ENCODE peak calls at places on chromosomes 11 and 22, in six cellular contexts. One of them, this sample, is unnamed.

GRCh38 chr22:40070701-40071100 is 75.9 kb downstream of the FAM83F start:
- DNase-seq in ovary: no peak
- DNase-seq in astrocyte of the cerebellum: peak; percentile 2
- DNase-seq in activated CD4-positive, alpha-beta T cell treated with anti-CD3 and anti-CD28 coated beads, Interleukin-2, amount 50 U/mL, for 48 hours: no peak
- DNase-seq in GDM1: no peak
- DNase-seq in left colon: no peak
- DNase-seq in this sample: no peak

GRCh38 chr11:8360086-8360828 is 96.6 kb upstream of the LMO1 start:
- DNase-seq in GDM1: no peak
- DNase-seq in ovary: no peak
- DNase-seq in left colon: no peak
- DNase-seq in astrocyte of the cerebellum: no peak
- DNase-seq in activated CD4-positive, alpha-beta T cell treated with anti-CD3 and anti-CD28 coated beads, Interleukin-2, amount 50 U/mL, for 48 hours: no peak
- DNase-seq in this sample: no peak

GRCh38 chr11:93842461-93842860 is 8.0 kb downstream of the VSTM5 start:
- DNase-seq in GDM1: no peak
- DNase-seq in astrocyte of the cerebellum: peak; percentile 28
- DNase-seq in activated CD4-positive, alpha-beta T cell treated with anti-CD3 and anti-CD28 coated beads, Interleukin-2, amount 50 U/mL, for 48 hours: no peak
- DNase-seq in left colon: peak; percentile 83
- DNase-seq in ovary: no peak
- DNase-seq in this sample: peak; percentile 45

GRCh38 chr11:94835571-94835970 is 67.4 kb downstream of the AMOTL1 start:
- DNase-seq in activated CD4-positive, alpha-beta T cell treated with anti-CD3 and anti-CD28 coated beads, Interleukin-2, amount 50 U/mL, for 48 hours: no peak
- DNase-seq in astrocyte of the cerebellum: no peak
- DNase-seq in left colon: no peak
- DNase-seq in ovary: no peak
- DNase-seq in GDM1: no peak
- DNase-seq in this sample: no peak

GRCh38 chr22:39478461-39478860 is 21.6 kb downstream of the MGAT3 start:
- DNase-seq in GDM1: no peak
- DNase-seq in activated CD4-positive, alpha-beta T cell treated with anti-CD3 and anti-CD28 coated beads, Interleukin-2, amount 50 U/mL, for 48 hours: peak; percentile 26
- DNase-seq in ovary: no peak
- DNase-seq in astrocyte of the cerebellum: no peak
- DNase-seq in left colon: no peak
- DNase-seq in this sample: no peak

GRCh38 chr11:92380882-92381281 is 156.3 kb downstream of the FAT3 start:
- DNase-seq in ovary: no peak
- DNase-seq in astrocyte of the cerebellum: peak; percentile 28
- DNase-seq in left colon: no peak
- DNase-seq in GDM1: no peak
- DNase-seq in activated CD4-positive, alpha-beta T cell treated with anti-CD3 and anti-CD28 coated beads, Interleukin-2, amount 50 U/mL, for 48 hours: no peak
- DNase-seq in this sample: no peak

GRCh38 chr11:106656646-106657045 is 361.6 kb downstream of the GUCY1A2 start:
- DNase-seq in activated CD4-positive, alpha-beta T cell treated with anti-CD3 and anti-CD28 coated beads, Interleukin-2, amount 50 U/mL, for 48 hours: no peak
- DNase-seq in GDM1: no peak
- DNase-seq in left colon: no peak
- DNase-seq in astrocyte of the cerebellum: no peak
- DNase-seq in ovary: no peak
- DNase-seq in this sample: no peak

GRCh38 chr11:23997356-23997755 is 499.5 kb upstream of the LUZP2 start:
- DNase-seq in ovary: no peak
- DNase-seq in GDM1: no peak
- DNase-seq in activated CD4-positive, alpha-beta T cell treated with anti-CD3 and anti-CD28 coated beads, Interleukin-2, amount 50 U/mL, for 48 hours: no peak
- DNase-seq in astrocyte of the cerebellum: no peak
- DNase-seq in left colon: no peak
- DNase-seq in this sample: no peak

GRCh38 chr11:131491503-131491902 is 121.1 kb downstream of the NTM start:
- DNase-seq in left colon: no peak
- DNase-seq in astrocyte of the cerebellum: no peak
- DNase-seq in activated CD4-positive, alpha-beta T cell treated with anti-CD3 and anti-CD28 coated beads, Interleukin-2, amount 50 U/mL, for 48 hours: no peak
- DNase-seq in ovary: no peak
- DNase-seq in GDM1: no peak
- DNase-seq in this sample: no peak

GRCh38 chr11:69252494-69252845 is 41.5 kb upstream of the MYEOV start:
- DNase-seq in astrocyte of the cerebellum: no peak
- DNase-seq in GDM1: no peak
- DNase-seq in activated CD4-positive, alpha-beta T cell treated with anti-CD3 and anti-CD28 coated beads, Interleukin-2, amount 50 U/mL, for 48 hours: no peak
- DNase-seq in ovary: peak; percentile 7
- DNase-seq in left colon: no peak
- DNase-seq in this sample: no peak

GRCh38 chr11:65448418-65449196 is 26.0 kb downstream of the NEAT1 start:
- DNase-seq in ovary: peak; percentile 43
- DNase-seq in activated CD4-positive, alpha-beta T cell treated with anti-CD3 and anti-CD28 coated beads, Interleukin-2, amount 50 U/mL, for 48 hours: no peak
- DNase-seq in left colon: peak; percentile 53
- DNase-seq in astrocyte of the cerebellum: no peak
- DNase-seq in GDM1: no peak
- DNase-seq in this sample: no peak

GRCh38 chr11:81092517-81092916 is 1641.1 kb downstream of the FAM181B start:
- DNase-seq in GDM1: no peak
- DNase-seq in activated CD4-positive, alpha-beta T cell treated with anti-CD3 and anti-CD28 coated beads, Interleukin-2, amount 50 U/mL, for 48 hours: no peak
- DNase-seq in left colon: no peak
- DNase-seq in astrocyte of the cerebellum: no peak
- DNase-seq in ovary: no peak
- DNase-seq in this sample: no peak

GRCh38 chr11:69645801-69646492 is 5.0 kb downstream of the CCND1 start:
- DNase-seq in astrocyte of the cerebellum: no peak
- DNase-seq in GDM1: no peak
- DNase-seq in activated CD4-positive, alpha-beta T cell treated with anti-CD3 and anti-CD28 coated beads, Interleukin-2, amount 50 U/mL, for 48 hours: no peak
- DNase-seq in ovary: no peak
- DNase-seq in left colon: no peak
- DNase-seq in this sample: no peak

GRCh38 chr22:50010676-50011446 is 1.7 kb downstream of the IL17REL start:
- DNase-seq in ovary: peak; percentile 31
- DNase-seq in left colon: no peak
- DNase-seq in activated CD4-positive, alpha-beta T cell treated with anti-CD3 and anti-CD28 coated beads, Interleukin-2, amount 50 U/mL, for 48 hours: peak; percentile 37
- DNase-seq in astrocyte of the cerebellum: no peak
- DNase-seq in GDM1: no peak
- DNase-seq in this sample: no peak

GRCh38 chr22:38239101-38239761 is 33.6 kb downstream of the TMEM184B start:
- DNase-seq in left colon: no peak
- DNase-seq in astrocyte of the cerebellum: no peak
- DNase-seq in activated CD4-positive, alpha-beta T cell treated with anti-CD3 and anti-CD28 coated beads, Interleukin-2, amount 50 U/mL, for 48 hours: no peak
- DNase-seq in ovary: no peak
- DNase-seq in GDM1: no peak
- DNase-seq in this sample: peak; percentile 96